ENCODE peak calls at places on chromosomes 4 and X, in seven cellular contexts. One of them, this sample, is unnamed.

GRCh38 chr4:103786014-103786413 is 66.2 kb upstream of the TACR3 start:
- DNase-seq in HepG2: peak; percentile 64
- DNase-seq in SK-N-SH: peak; percentile 16
- DNase-seq in K562: peak; percentile 12
- DNase-seq in GM12891: peak; percentile 1
- DNase-seq in GM12878: peak; percentile 17
- DNase-seq in H1: no peak
- DNase-seq in this sample: no peak

GRCh38 chr4:174461438-174462106 is 60.7 kb downstream of the HPGD start:
- DNase-seq in SK-N-SH: no peak
- DNase-seq in GM12891: no peak
- DNase-seq in H1: no peak
- DNase-seq in K562: no peak
- DNase-seq in GM12878: no peak
- DNase-seq in HepG2: peak; percentile 54
- DNase-seq in this sample: no peak

GRCh38 chr4:37837446-37837845 is 11.0 kb downstream of the PGM2 start:
- DNase-seq in GM12878: no peak
- DNase-seq in K562: no peak
- DNase-seq in GM12891: no peak
- DNase-seq in SK-N-SH: no peak
- DNase-seq in HepG2: no peak
- DNase-seq in H1: no peak
- DNase-seq in this sample: no peak

GRCh38 chr4:1927675-1928074 is 56.5 kb downstream of the NSD2 start:
- DNase-seq in H1: no peak
- DNase-seq in SK-N-SH: no peak
- DNase-seq in HepG2: no peak
- DNase-seq in K562: no peak
- DNase-seq in GM12878: no peak
- DNase-seq in GM12891: no peak
- DNase-seq in this sample: no peak

GRCh38 chr4:40573593-40574311 is 55.9 kb downstream of the RBM47 start:
- DNase-seq in SK-N-SH: no peak
- DNase-seq in HepG2: no peak
- DNase-seq in H1: no peak
- DNase-seq in GM12878: peak; percentile 45
- DNase-seq in GM12891: no peak
- DNase-seq in K562: no peak
- DNase-seq in this sample: no peak

GRCh38 chrX:108516184-108516583 is 76.5 kb downstream of the COL4A5 start:
- DNase-seq in K562: no peak
- DNase-seq in H1: no peak
- DNase-seq in GM12891: no peak
- DNase-seq in GM12878: no peak
- DNase-seq in HepG2: peak; percentile 89
- DNase-seq in SK-N-SH: no peak
- DNase-seq in this sample: no peak

GRCh38 chr4:22969314-22969896 is 276.7 kb downstream of the GBA3 start:
- DNase-seq in H1: no peak
- DNase-seq in HepG2: peak; percentile 8
- DNase-seq in GM12891: no peak
- DNase-seq in K562: no peak
- DNase-seq in GM12878: no peak
- DNase-seq in SK-N-SH: no peak
- DNase-seq in this sample: no peak

GRCh38 chrX:9501362-9501761 is 36.5 kb downstream of the TBL1X start:
- DNase-seq in SK-N-SH: no peak
- DNase-seq in H1: no peak
- DNase-seq in HepG2: no peak
- DNase-seq in GM12891: no peak
- DNase-seq in GM12878: no peak
- DNase-seq in K562: no peak
- DNase-seq in this sample: no peak

GRCh38 chr4:167509551-167509950 is 275.3 kb upstream of the SPOCK3 start:
- DNase-seq in H1: no peak
- DNase-seq in GM12878: no peak
- DNase-seq in GM12891: no peak
- DNase-seq in HepG2: no peak
- DNase-seq in K562: no peak
- DNase-seq in SK-N-SH: no peak
- DNase-seq in this sample: no peak

GRCh38 chrX:10038585-10038984 is 71.4 kb downstream of the CLDN34 start:
- DNase-seq in GM12891: no peak
- DNase-seq in SK-N-SH: no peak
- DNase-seq in H1: no peak
- DNase-seq in HepG2: peak; percentile 35
- DNase-seq in GM12878: no peak
- DNase-seq in K562: no peak
- DNase-seq in this sample: no peak

GRCh38 chr4:89413518-89413917 is 105.9 kb upstream of the GPRIN3 start:
- DNase-seq in SK-N-SH: no peak
- DNase-seq in HepG2: no peak
- DNase-seq in GM12878: no peak
- DNase-seq in K562: no peak
- DNase-seq in H1: no peak
- DNase-seq in GM12891: no peak
- DNase-seq in this sample: no peak

GRCh38 chr4:122423246-122423645 is 33.3 kb downstream of the IL2 start:
- DNase-seq in HepG2: no peak
- DNase-seq in GM12891: no peak
- DNase-seq in K562: no peak
- DNase-seq in H1: no peak
- DNase-seq in GM12878: no peak
- DNase-seq in SK-N-SH: no peak
- DNase-seq in this sample: no peak

GRCh38 chr4:47471064-47471463 is 7.6 kb upstream of the COMMD8 start:
- DNase-seq in GM12891: no peak
- DNase-seq in SK-N-SH: no peak
- DNase-seq in GM12878: no peak
- DNase-seq in K562: no peak
- DNase-seq in H1: no peak
- DNase-seq in HepG2: no peak
- DNase-seq in this sample: no peak

GRCh38 chr4:83108101-83108861 is 6.2 kb downstream of the PLAC8 start:
- DNase-seq in K562: no peak
- DNase-seq in GM12878: no peak
- DNase-seq in HepG2: no peak
- DNase-seq in SK-N-SH: no peak
- DNase-seq in GM12891: no peak
- DNase-seq in H1: no peak
- DNase-seq in this sample: no peak

GRCh38 chr4:137530176-137530575 is 2.1 kb downstream of the PCDH18 start:
- DNase-seq in K562: no peak
- DNase-seq in H1: no peak
- DNase-seq in GM12878: no peak
- DNase-seq in GM12891: no peak
- DNase-seq in SK-N-SH: no peak
- DNase-seq in HepG2: no peak
- DNase-seq in this sample: no peak

GRCh38 chr4:118265312-118266144 is 87.3 kb downstream of the PRSS12 start:
- DNase-seq in HepG2: peak; percentile 7
- DNase-seq in K562: no peak
- DNase-seq in GM12891: no peak
- DNase-seq in H1: no peak
- DNase-seq in GM12878: no peak
- DNase-seq in SK-N-SH: peak; percentile 71
- DNase-seq in this sample: no peak

GRCh38 chr4:126004936-126005335 is 690.2 kb downstream of the FAT4 start:
- DNase-seq in H1: no peak
- DNase-seq in HepG2: no peak
- DNase-seq in GM12891: no peak
- DNase-seq in SK-N-SH: no peak
- DNase-seq in GM12878: no peak
- DNase-seq in K562: no peak
- DNase-seq in this sample: no peak

GRCh38 chrX:40176256-40176978 is 78.7 kb upstream of the BCOR start:
- DNase-seq in GM12878: no peak
- DNase-seq in HepG2: peak; percentile 35
- DNase-seq in GM12891: no peak
- DNase-seq in H1: no peak
- DNase-seq in K562: peak; percentile 81
- DNase-seq in SK-N-SH: peak; percentile 74
- DNase-seq in this sample: no peak

GRCh38 chrX:133610056-133610455 is 194.8 kb upstream of the GPC4 start:
- DNase-seq in HepG2: no peak
- DNase-seq in GM12891: no peak
- DNase-seq in K562: no peak
- DNase-seq in GM12878: no peak
- DNase-seq in SK-N-SH: no peak
- DNase-seq in H1: no peak
- DNase-seq in this sample: no peak

GRCh38 chrX:133171962-133172708 is 46.0 kb downstream of the TFDP3 start:
- DNase-seq in GM12878: no peak
- DNase-seq in GM12891: no peak
- DNase-seq in HepG2: no peak
- DNase-seq in H1: no peak
- DNase-seq in K562: no peak
- DNase-seq in SK-N-SH: peak; percentile 24
- DNase-seq in this sample: no peak

GRCh38 chr4:132557660-132558059 is 591.4 kb upstream of the PCDH10 start:
- DNase-seq in H1: no peak
- DNase-seq in HepG2: no peak
- DNase-seq in SK-N-SH: no peak
- DNase-seq in GM12878: no peak
- DNase-seq in GM12891: no peak
- DNase-seq in K562: no peak
- DNase-seq in this sample: no peak

GRCh38 chr4:16117164-16117563 is 33.3 kb upstream of the PROM1 start:
- DNase-seq in K562: no peak
- DNase-seq in H1: no peak
- DNase-seq in GM12878: no peak
- DNase-seq in HepG2: no peak
- DNase-seq in GM12891: no peak
- DNase-seq in SK-N-SH: no peak
- DNase-seq in this sample: no peak

GRCh38 chr4:153555730-153556440 is 89.7 kb downstream of the TMEM131L start:
- DNase-seq in GM12891: no peak
- DNase-seq in SK-N-SH: no peak
- DNase-seq in GM12878: no peak
- DNase-seq in HepG2: peak; percentile 48
- DNase-seq in K562: no peak
- DNase-seq in H1: no peak
- DNase-seq in this sample: no peak

GRCh38 chr4:39348371-39349265 is 17.5 kb downstream of the RFC1 start:
- DNase-seq in K562: peak; percentile 23
- DNase-seq in GM12878: no peak
- DNase-seq in HepG2: peak; percentile 41
- DNase-seq in GM12891: no peak
- DNase-seq in H1: no peak
- DNase-seq in SK-N-SH: no peak
- DNase-seq in this sample: no peak

GRCh38 chr4:163448541-163449203 is 24.9 kb downstream of the TKTL2 start:
- DNase-seq in HepG2: no peak
- DNase-seq in K562: no peak
- DNase-seq in SK-N-SH: no peak
- DNase-seq in GM12878: no peak
- DNase-seq in H1: no peak
- DNase-seq in GM12891: no peak
- DNase-seq in this sample: no peak

GRCh38 chr4:92406488-92406887 is 102.7 kb downstream of the GRID2 start:
- DNase-seq in SK-N-SH: no peak
- DNase-seq in GM12891: no peak
- DNase-seq in K562: no peak
- DNase-seq in GM12878: no peak
- DNase-seq in H1: no peak
- DNase-seq in HepG2: no peak
- DNase-seq in this sample: no peak

GRCh38 chr4:145531193-145531592 is 49.5 kb downstream of the SMAD1 start:
- DNase-seq in GM12878: no peak
- DNase-seq in SK-N-SH: peak; percentile 36
- DNase-seq in H1: no peak
- DNase-seq in HepG2: no peak
- DNase-seq in GM12891: no peak
- DNase-seq in K562: no peak
- DNase-seq in this sample: no peak

GRCh38 chr4:53465291-53465690 is 87.8 kb downstream of the FIP1L1 start:
- DNase-seq in GM12878: no peak
- DNase-seq in H1: no peak
- DNase-seq in K562: no peak
- DNase-seq in HepG2: no peak
- DNase-seq in GM12891: no peak
- DNase-seq in SK-N-SH: no peak
- DNase-seq in this sample: no peak

GRCh38 chr4:53463340-53463739 is 85.9 kb downstream of the FIP1L1 start:
- DNase-seq in GM12878: no peak
- DNase-seq in HepG2: no peak
- DNase-seq in K562: no peak
- DNase-seq in H1: no peak
- DNase-seq in SK-N-SH: no peak
- DNase-seq in GM12891: no peak
- DNase-seq in this sample: no peak

GRCh38 chr4:53461244-53461643 is 83.8 kb downstream of the FIP1L1 start:
- DNase-seq in K562: no peak
- DNase-seq in HepG2: no peak
- DNase-seq in GM12891: no peak
- DNase-seq in GM12878: no peak
- DNase-seq in H1: no peak
- DNase-seq in SK-N-SH: no peak
- DNase-seq in this sample: no peak

GRCh38 chr4:53465891-53466290 is 88.5 kb downstream of the FIP1L1 start:
- DNase-seq in SK-N-SH: no peak
- DNase-seq in GM12878: no peak
- DNase-seq in GM12891: no peak
- DNase-seq in HepG2: no peak
- DNase-seq in K562: no peak
- DNase-seq in H1: no peak
- DNase-seq in this sample: no peak
- TF ChIP-seq TAF1 in SK-N-SH: no peak
- TF ChIP-seq TAF1 in GM12878: no peak
- TF ChIP-seq TAF1 in GM12891: no peak
- TF ChIP-seq TAF1 in HepG2: no peak
- TF ChIP-seq TAF1 in K562: no peak
- TF ChIP-seq TAF1 in H1: no peak
- TF ChIP-seq TAF1 in this sample: no peak

GRCh38 chr4:170026253-170026991 is at the start of gene MFAP3L:
- DNase-seq in GM12891: peak; percentile 78
- DNase-seq in SK-N-SH: peak; percentile 98
- DNase-seq in HepG2: peak; percentile 63
- DNase-seq in GM12878: no peak
- DNase-seq in H1: peak; percentile 70
- DNase-seq in K562: peak; percentile 93
- DNase-seq in this sample: peak; percentile 74
- TF ChIP-seq POLR2AphosphoS5 in GM12891: no peak
- TF ChIP-seq POLR2AphosphoS5 in SK-N-SH: peak; percentile 64
- TF ChIP-seq POLR2AphosphoS5 in HepG2: peak; percentile 33
- TF ChIP-seq POLR2AphosphoS5 in GM12878: no peak
- TF ChIP-seq POLR2AphosphoS5 in H1: no peak
- TF ChIP-seq POLR2AphosphoS5 in K562: no peak
- TF ChIP-seq POLR2AphosphoS5 in this sample: no peak

GRCh38 chr4:81651500-81651899 is 179.8 kb upstream of the RASGEF1B start:
- DNase-seq in H1: no peak
- DNase-seq in SK-N-SH: no peak
- DNase-seq in GM12891: no peak
- DNase-seq in GM12878: no peak
- DNase-seq in HepG2: no peak
- DNase-seq in K562: no peak
- DNase-seq in this sample: no peak
- TF ChIP-seq TAF1 in H1: no peak
- TF ChIP-seq TAF1 in SK-N-SH: no peak
- TF ChIP-seq TAF1 in GM12891: no peak
- TF ChIP-seq TAF1 in GM12878: no peak
- TF ChIP-seq TAF1 in HepG2: no peak
- TF ChIP-seq TAF1 in K562: no peak
- TF ChIP-seq TAF1 in this sample: no peak

GRCh38 chrX:88101968-88102367 is 584.4 kb downstream of the KLHL4 start:
- DNase-seq in H1: no peak
- DNase-seq in GM12878: no peak
- DNase-seq in K562: no peak
- DNase-seq in SK-N-SH: no peak
- DNase-seq in HepG2: no peak
- DNase-seq in GM12891: no peak
- DNase-seq in this sample: no peak
- TF ChIP-seq POLR2AphosphoS5 in H1: no peak
- TF ChIP-seq POLR2AphosphoS5 in GM12878: no peak
- TF ChIP-seq POLR2AphosphoS5 in K562: no peak
- TF ChIP-seq POLR2AphosphoS5 in SK-N-SH: no peak
- TF ChIP-seq POLR2AphosphoS5 in HepG2: no peak
- TF ChIP-seq POLR2AphosphoS5 in GM12891: no peak
- TF ChIP-seq POLR2AphosphoS5 in this sample: no peak